ENCODE peak calls at places on chromosomes 3 and 15, in eight cellular contexts. G is cardiac muscle cell, J is OCI-LY7, Y is hepatocyte, S is tibial artery, K is heart left ventricle, W is upper lobe of right lung, N is MG63. F is an unnamed sample.

GRCh38 chr3:13884851-13885703 is 5.2 kb upstream of the WNT7A start:
- DNase-seq in G (peak; percentile 17), J (peak; percentile 67), Y (peak; percentile 81), S (no peak), K (no peak), W (peak; percentile 60), N (no peak), F (peak; percentile 41)

GRCh38 chr15:35630985-35631384 is 85.0 kb upstream of the DPH6 start:
- DNase-seq in G (no peak), J (no peak), Y (no peak), S (no peak), K (no peak), W (no peak), N (no peak), F (no peak)

GRCh38 chr3:3069723-3070122 is 40.5 kb downstream of the IL5RA start:
- DNase-seq in G (no peak), J (no peak), Y (no peak), S (no peak), K (no peak), W (no peak), N (no peak), F (no peak)

GRCh38 chr3:9503283-9503682 is 50.3 kb downstream of the LHFPL4 start:
- DNase-seq in G (peak; percentile 77), J (peak; percentile 83), Y (peak; percentile 82), S (no peak), K (peak; percentile 77), W (peak; percentile 79), N (no peak), F (peak; percentile 75)

GRCh38 chr3:184582583-184582982 is 21.0 kb downstream of the EPHB3 start:
- DNase-seq in G (peak; percentile 62), J (no peak), Y (no peak), S (peak; percentile 79), K (no peak), W (no peak), N (no peak), F (no peak)

GRCh38 chr3:178434206-178434805 is 101.9 kb upstream of the KCNMB2 start:
- DNase-seq in G (peak; percentile 33), J (no peak), Y (no peak), S (no peak), K (no peak), W (no peak), N (no peak), F (no peak)

GRCh38 chr3:79297242-79297641 is 470.6 kb downstream of the ROBO1 start:
- DNase-seq in G (peak; percentile 78), J (no peak), Y (no peak), S (no peak), K (no peak), W (no peak), N (peak; percentile 26), F (no peak)

GRCh38 chr15:70096215-70096974 is 1.3 kb downstream of the TLE3 start:
- DNase-seq in G (peak; percentile 50), J (peak; percentile 67), Y (peak; percentile 80), S (peak; percentile 82), K (peak; percentile 78), W (peak; percentile 83), N (peak; percentile 59), F (peak; percentile 36)

GRCh38 chr3:43106293-43106628 is 382 bp upstream of the POMGNT2 start:
- DNase-seq in G (no peak), J (no peak), Y (no peak), S (no peak), K (no peak), W (no peak), N (no peak), F (no peak)

GRCh38 chr3:171561601-171562323 is 101.6 kb upstream of the TNIK start:
- DNase-seq in G (peak; percentile 66), J (no peak), Y (no peak), S (no peak), K (no peak), W (no peak), N (no peak), F (no peak)

GRCh38 chr3:60090536-60090935 is 1040.7 kb upstream of the CFAP20DC start:
- DNase-seq in G (no peak), J (no peak), Y (no peak), S (no peak), K (no peak), W (no peak), N (no peak), F (peak; percentile 47)

GRCh38 chr3:141330718-141331369 is 37.5 kb upstream of the ZBTB38 start:
- DNase-seq in G (no peak), J (no peak), Y (no peak), S (no peak), K (no peak), W (no peak), N (no peak), F (no peak)

GRCh38 chr15:82646250-82647044 is 716 bp downstream of the CPEB1 start:
- DNase-seq in G (no peak), J (no peak), Y (peak; percentile 16), S (no peak), K (no peak), W (no peak), N (no peak), F (no peak)

GRCh38 chr15:25849431-25849921 is 13.7 kb downstream of the ATP10A start:
- DNase-seq in G (peak; percentile 84), J (no peak), Y (peak; percentile 65), S (no peak), K (no peak), W (no peak), N (peak; percentile 35), F (no peak)

GRCh38 chr3:113223831-113224240 is 12.5 kb downstream of the BOC start:
- DNase-seq in G (no peak), J (no peak), Y (no peak), S (no peak), K (no peak), W (no peak), N (no peak), F (no peak)

GRCh38 chr3:177679568-177680441 is 482.5 kb upstream of the TBL1XR1 start:
- DNase-seq in G (peak; percentile 88), J (no peak), Y (no peak), S (no peak), K (no peak), W (no peak), N (no peak), F (no peak)

GRCh38 chr3:177740270-177740669 is 543.0 kb upstream of the TBL1XR1 start:
- DNase-seq in G (no peak), J (no peak), Y (no peak), S (no peak), K (no peak), W (no peak), N (no peak), F (no peak)

GRCh38 chr3:13346481-13347389 is 73.4 kb downstream of the NUP210 start:
- DNase-seq in G (no peak), J (no peak), Y (no peak), S (no peak), K (peak; percentile 72), W (no peak), N (no peak), F (peak; percentile 94)

GRCh38 chr15:28101201-28101600 is 2.1 kb upstream of the OCA2 start:
- DNase-seq in G (no peak), J (no peak), Y (no peak), S (no peak), K (no peak), W (no peak), N (no peak), F (no peak)

GRCh38 chr3:134859341-134859740 is 64.3 kb downstream of the EPHB1 start:
- DNase-seq in G (no peak), J (no peak), Y (no peak), S (no peak), K (no peak), W (no peak), N (no peak), F (no peak)

GRCh38 chr3:194089357-194090177 is 46.4 kb upstream of the HES1 start:
- DNase-seq in G (peak; percentile 99), J (no peak), Y (peak; percentile 87), S (peak; percentile 33), K (peak; percentile 79), W (peak; percentile 88), N (peak; percentile 99), F (no peak)

GRCh38 chr3:107990433-107990832 is 100.4 kb downstream of the CD47 start:
- DNase-seq in G (no peak), J (no peak), Y (no peak), S (no peak), K (no peak), W (no peak), N (no peak), F (no peak)

GRCh38 chr3:45313743-45314403 is 74.5 kb upstream of the LARS2 start:
- DNase-seq in G (no peak), J (no peak), Y (no peak), S (no peak), K (no peak), W (no peak), N (no peak), F (no peak)
- H3K4me3 ChIP-seq in G (no peak overlapping the region), J (no peak overlapping the region), Y (no peak overlapping the region), S (no peak overlapping the region), K (no peak overlapping the region), W (no peak overlapping the region), N (no peak overlapping the region), F (no peak overlapping the region)

GRCh38 chr15:96359772-96360498 is 29.4 kb downstream of the NR2F2 start:
- DNase-seq in G (peak; percentile 42), J (no peak), Y (no peak), S (no peak), K (peak; percentile 69), W (peak; percentile 63), N (no peak), F (no peak)
- H3K4me3 ChIP-seq in G (peak overlapping the region; percentile 20), J (no peak overlapping the region), Y (no peak overlapping the region), S (peak overlapping the region; percentile 58), K (peak overlapping the region; percentile 60), W (peak overlapping the region; percentile 52), N (no peak overlapping the region), F (no peak overlapping the region)

DNA sequence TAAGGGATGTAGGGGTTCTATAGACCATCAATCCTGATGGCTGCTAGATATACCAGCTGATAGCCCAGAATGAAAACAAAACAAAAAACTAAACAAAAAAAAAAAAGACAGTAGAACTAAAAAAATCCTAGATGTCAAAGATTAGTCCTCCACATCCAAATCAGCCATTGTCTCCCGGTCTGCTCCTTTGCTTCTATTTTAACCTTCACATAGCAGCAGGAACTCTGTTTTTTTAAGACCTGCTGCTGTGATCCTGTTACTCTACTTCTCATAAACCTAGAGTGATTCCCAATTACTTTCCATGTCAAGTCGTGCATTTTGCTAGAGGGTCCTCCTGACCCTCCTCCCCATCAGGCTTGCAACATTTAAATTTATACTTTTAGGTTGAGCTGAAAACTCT is 2.5 kb downstream of the IFT122 start:
- DNase-seq in G (no peak), J (no peak), Y (no peak), S (no peak), K (no peak), W (no peak), N (no peak), F (no peak)
- H3K4me3 ChIP-seq in G (no peak overlapping the region), J (no peak overlapping the region), Y (no peak overlapping the region), S (no peak overlapping the region), K (no peak overlapping the region), W (no peak overlapping the region), N (no peak overlapping the region), F (no peak overlapping the region)

DNA sequence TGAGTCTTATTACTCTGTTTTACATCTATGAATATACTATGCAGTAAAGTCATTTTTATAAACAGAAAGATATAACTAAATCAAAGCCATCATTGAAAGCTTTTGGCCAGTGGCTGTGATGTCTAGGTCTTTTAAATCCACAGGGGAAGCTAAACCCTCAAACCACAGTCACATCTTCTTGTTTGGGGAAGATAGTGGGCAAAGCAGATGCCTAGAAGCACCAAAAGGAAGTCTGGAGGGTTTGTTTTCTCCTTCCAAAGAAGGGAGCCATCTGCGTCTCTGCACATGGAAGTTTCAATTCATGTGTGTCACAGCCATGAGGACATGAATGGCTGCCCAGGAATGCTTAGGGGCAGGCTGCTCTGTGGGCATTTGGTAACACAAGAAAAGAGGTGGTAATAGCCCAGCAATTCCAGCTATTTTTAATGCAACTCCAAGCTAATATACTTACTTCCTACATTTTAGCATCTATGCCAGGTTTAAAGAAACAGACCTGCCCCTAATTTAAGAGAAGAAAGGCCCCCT is 322.2 kb downstream of the SLC9A9 start:
- DNase-seq in G (peak; percentile 32), J (no peak), Y (no peak), S (no peak), K (no peak), W (no peak), N (no peak), F (peak; percentile 16)
- H3K4me3 ChIP-seq in G (no peak overlapping the region), J (no peak overlapping the region), Y (no peak overlapping the region), S (no peak overlapping the region), K (no peak overlapping the region), W (no peak overlapping the region), N (no peak overlapping the region), F (no peak overlapping the region)